ENCODE peak calls at places on chromosomes 11 and 22, in nine cellular contexts. T is neuronal stem cell; N is astrocyte of the spinal cord; J is stimulated activated CD4-positive, alpha-beta T cell treated with anti-CD3 and anti-CD28 coated beads, Interleukin-2, amount 100 ng/mL, for 4 hours; I is Karpas-422; B is NCI-H1930; L is DMS53; Z is T-helper 17 cell; D is NCI-H1105. G is an unnamed sample.

GRCh38 chr11:121930004-121930965 is 185.7 kb downstream of the BLID start:
- DNase-seq in T (no peak), N (peak), J (no peak), I (no peak), B (no peak), L (peak), Z (no peak), D (peak), G (no peak)

GRCh38 chr22:43385770-43386641 is 25.8 kb upstream of the MPPED1 start:
- DNase-seq in T (peak), N (peak), J (peak), I (peak), B (peak), L (peak), Z (peak), D (peak), G (no peak)

GRCh38 chr11:13150487-13150886 is 127.1 kb upstream of the BMAL1 start:
- DNase-seq in T (no peak), N (no peak), J (no peak), I (no peak), B (no peak), L (no peak), Z (no peak), D (no peak), G (no peak)

GRCh38 chr22:46142548-46143490 is 7.5 kb upstream of the PPARA start:
- DNase-seq in T (no peak), N (no peak), J (no peak), I (no peak), B (no peak), L (no peak), Z (no peak), D (no peak), G (no peak)

GRCh38 chr22:44363214-44363979 is 50.6 kb upstream of the SHISAL1 start:
- DNase-seq in T (no peak), N (peak), J (no peak), I (no peak), B (no peak), L (peak), Z (no peak), D (no peak), G (no peak)

GRCh38 chr11:12377824-12378593 is 638 bp downstream of the PARVA start:
- DNase-seq in T (peak), N (peak), J (no peak), I (no peak), B (peak), L (peak), Z (no peak), D (peak), G (no peak)

GRCh38 chr11:9594267-9595046 is 21.0 kb downstream of the WEE1 start:
- DNase-seq in T (no peak), N (no peak), J (no peak), I (peak), B (no peak), L (peak), Z (no peak), D (no peak), G (peak)

GRCh38 chr11:57368106-57368826 is 12.7 kb downstream of the PRG3 start:
- DNase-seq in T (no peak), N (no peak), J (no peak), I (no peak), B (no peak), L (peak), Z (no peak), D (no peak), G (no peak)

G was measured in vagina.